ENCODE peak calls at places on chromosome 15, in five cellular contexts. M, C, V, I and F are unnamed samples.

GRCh38 chr15:38474155-38474757 is 20.3 kb downstream of the FAM98B start:
- DNase-seq in M (peak; percentile 63), C (no peak), V (peak; percentile 66), I (peak; percentile 67), F (no peak)

GRCh38 chr15:101614001-101614585 is 38.1 kb downstream of the TM2D3 start:
- DNase-seq in M (no peak), C (no peak), V (no peak), I (no peak), F (no peak)

GRCh38 chr15:57298204-57298603 is 78.1 kb upstream of the CGNL1 start:
- DNase-seq in M (no peak), C (no peak), V (no peak), I (no peak), F (no peak)

GRCh38 chr15:48929611-48930170 is 34.0 kb downstream of the SHC4 start:
- DNase-seq in M (no peak), C (no peak), V (no peak), I (no peak), F (no peak)

GRCh38 chr15:78040653-78041244 is 36.8 kb downstream of the TBC1D2B start:
- DNase-seq in M (no peak), C (no peak), V (no peak), I (no peak), F (no peak)

GRCh38 chr15:90222538-90222937 is 11.2 kb downstream of the CIB1 start:
- DNase-seq in M (no peak), C (peak; percentile 7), V (no peak), I (no peak), F (no peak)

GRCh38 chr15:65954289-65954741 is 85.0 kb downstream of the RAB11A start:
- DNase-seq in M (no peak), C (no peak), V (peak; percentile 12), I (peak; percentile 40), F (no peak)

GRCh38 chr15:69175536-69175935 is 15.1 kb downstream of the GLCE start:
- DNase-seq in M (no peak), C (no peak), V (no peak), I (no peak), F (no peak)

GRCh38 chr15:88454231-88454630 is 13.0 kb downstream of the MRPL46 start:
- DNase-seq in M (no peak), C (no peak), V (no peak), I (peak; percentile 39), F (no peak)

DNA sequence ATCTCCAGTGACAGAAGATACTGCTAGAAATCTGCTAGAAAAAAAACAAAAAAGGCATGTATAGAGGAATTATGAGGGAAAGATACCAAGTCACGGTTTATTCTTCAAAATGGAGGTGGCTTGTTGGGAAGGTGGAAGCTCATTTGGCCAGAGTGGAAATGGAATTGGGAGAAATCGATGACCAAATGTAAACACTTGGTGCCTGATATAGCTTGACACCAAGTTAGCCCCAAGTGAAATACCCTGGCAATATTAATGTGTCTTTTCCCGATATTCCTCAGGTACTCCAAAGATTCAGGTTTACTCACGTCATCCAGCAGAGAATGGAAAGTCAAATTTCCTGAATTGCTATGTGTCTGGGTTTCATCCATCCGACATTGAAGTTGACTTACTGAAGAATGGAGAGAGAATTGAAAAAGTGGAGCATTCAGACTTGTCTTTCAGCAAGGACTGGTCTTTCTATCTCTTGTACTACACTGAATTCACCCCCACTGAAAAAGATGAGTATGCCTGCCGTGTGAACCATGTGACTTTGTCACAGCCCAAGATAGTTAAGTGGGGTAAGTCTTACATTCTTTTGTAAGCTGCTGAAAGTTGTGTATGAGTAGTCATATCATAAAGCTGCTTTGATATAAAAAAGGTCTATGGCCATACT is 4.0 kb downstream of the B2M start:
- DNase-seq in M (no peak), C (no peak), V (no peak), I (no peak), F (no peak)
- H3K4me3 ChIP-seq in M (no peak overlapping the region), C (no peak overlapping the region), V (peak overlapping the region; percentile 1), I (no peak overlapping the region), F (no peak overlapping the region)

GRCh38 chr15:34119291-34119690 is 17.4 kb downstream of the PGBD4 start:
- DNase-seq in M (peak; percentile 7), C (no peak), V (no peak), I (peak; percentile 60), F (no peak)
- TF ChIP-seq CTCF in M (no peak), C (no peak), V (no peak), I (no peak), F (no peak)

GRCh38 chr15:51342249-51342999 is 969 bp downstream of the GLDN start:
- DNase-seq in M (no peak), C (no peak), V (no peak), I (no peak), F (no peak)
- H3K4me3 ChIP-seq in M (peak overlapping the region; percentile 38), C (no peak overlapping the region), V (no peak overlapping the region), I (peak overlapping the region; percentile 47), F (no peak overlapping the region)

GRCh38 chr15:80568298-80568697 is 126.8 kb upstream of the ABHD17C start:
- DNase-seq in M (no peak), C (no peak), V (no peak), I (peak; percentile 18), F (no peak)

GRCh38 chr15:80564056-80564455 is 131.1 kb upstream of the ABHD17C start:
- DNase-seq in M (no peak), C (no peak), V (no peak), I (no peak), F (no peak)

GRCh38 chr15:80565398-80565797 is 129.7 kb upstream of the ABHD17C start:
- DNase-seq in M (no peak), C (no peak), V (no peak), I (no peak), F (no peak)

GRCh38 chr15:80567721-80568157 is 127.4 kb upstream of the ABHD17C start:
- DNase-seq in M (peak; percentile 81), C (no peak), V (peak; percentile 69), I (peak; percentile 90), F (no peak)

GRCh38 chr15:80565988-80566387 is 129.1 kb upstream of the ABHD17C start:
- DNase-seq in M (no peak), C (no peak), V (no peak), I (no peak), F (no peak)
- TF ChIP-seq CTCF in M (no peak), C (no peak), V (no peak), I (no peak), F (no peak)

GRCh38 chr15:75662823-75663519 is 15.3 kb downstream of the SNX33 start:
- DNase-seq in M (no peak), C (no peak), V (no peak), I (peak; percentile 73), F (no peak)
- H3K4me3 ChIP-seq in M (no peak overlapping the region), C (no peak overlapping the region), V (no peak overlapping the region), I (no peak overlapping the region), F (no peak overlapping the region)

DNA sequence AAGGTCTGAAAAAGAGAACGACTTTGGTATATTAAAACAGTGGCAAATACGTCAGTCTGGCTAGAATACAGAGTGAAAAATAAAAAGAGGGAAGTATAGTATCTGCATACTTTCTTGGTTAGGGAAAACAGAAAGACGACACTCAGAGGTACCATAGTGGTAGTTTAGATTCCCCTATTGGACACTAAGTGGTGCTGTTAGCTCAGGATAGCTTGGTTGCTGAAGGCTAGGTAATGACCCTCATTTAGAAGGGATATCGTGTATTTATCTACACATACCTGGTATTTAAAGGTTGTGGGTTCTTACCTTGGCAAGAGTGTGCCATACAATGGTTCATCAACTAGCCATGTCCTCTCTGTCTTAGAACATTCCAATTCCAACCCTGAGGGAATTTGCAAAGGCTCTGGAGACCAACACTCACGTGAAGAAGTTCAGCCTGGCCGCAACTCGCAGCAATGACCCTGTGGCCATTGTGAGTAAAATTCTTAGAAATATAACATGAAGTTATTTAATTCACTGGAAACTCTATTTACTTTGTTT is 31.0 kb downstream of the TMOD2 start:
- DNase-seq in M (no peak), C (no peak), V (peak; percentile 55), I (no peak), F (no peak)
- TF ChIP-seq CTCF in M (peak; percentile 28), C (no peak), V (peak; percentile 36), I (no peak), F (peak; percentile 15)

GRCh38 chr15:74301583-74302374 is 65.7 kb downstream of the CCDC33 start:
- DNase-seq in M (no peak), C (no peak), V (no peak), I (no peak), F (no peak)
- H3K4me3 ChIP-seq in M (no peak overlapping the region), C (no peak overlapping the region), V (no peak overlapping the region), I (no peak overlapping the region), F (no peak overlapping the region)

GRCh38 chr15:97129684-97130083 is 799.2 kb downstream of the NR2F2 start:
- DNase-seq in M (no peak), C (no peak), V (no peak), I (no peak), F (no peak)

GRCh38 chr15:97124790-97125189 is 794.3 kb downstream of the NR2F2 start:
- DNase-seq in M (no peak), C (no peak), V (no peak), I (no peak), F (no peak)

GRCh38 chr15:97126556-97127233 is 796.2 kb downstream of the NR2F2 start:
- DNase-seq in M (no peak), C (no peak), V (no peak), I (no peak), F (no peak)
- TF ChIP-seq CTCF in M (no peak), C (no peak), V (no peak), I (no peak), F (no peak)

GRCh38 chr15:62447742-62448141 is 282.7 kb upstream of the C2CD4B start:
- DNase-seq in M (no peak), C (no peak), V (no peak), I (no peak), F (no peak)
- H3K4me3 ChIP-seq in M (no peak overlapping the region), C (no peak overlapping the region), V (no peak overlapping the region), I (no peak overlapping the region), F (no peak overlapping the region)

DNA sequence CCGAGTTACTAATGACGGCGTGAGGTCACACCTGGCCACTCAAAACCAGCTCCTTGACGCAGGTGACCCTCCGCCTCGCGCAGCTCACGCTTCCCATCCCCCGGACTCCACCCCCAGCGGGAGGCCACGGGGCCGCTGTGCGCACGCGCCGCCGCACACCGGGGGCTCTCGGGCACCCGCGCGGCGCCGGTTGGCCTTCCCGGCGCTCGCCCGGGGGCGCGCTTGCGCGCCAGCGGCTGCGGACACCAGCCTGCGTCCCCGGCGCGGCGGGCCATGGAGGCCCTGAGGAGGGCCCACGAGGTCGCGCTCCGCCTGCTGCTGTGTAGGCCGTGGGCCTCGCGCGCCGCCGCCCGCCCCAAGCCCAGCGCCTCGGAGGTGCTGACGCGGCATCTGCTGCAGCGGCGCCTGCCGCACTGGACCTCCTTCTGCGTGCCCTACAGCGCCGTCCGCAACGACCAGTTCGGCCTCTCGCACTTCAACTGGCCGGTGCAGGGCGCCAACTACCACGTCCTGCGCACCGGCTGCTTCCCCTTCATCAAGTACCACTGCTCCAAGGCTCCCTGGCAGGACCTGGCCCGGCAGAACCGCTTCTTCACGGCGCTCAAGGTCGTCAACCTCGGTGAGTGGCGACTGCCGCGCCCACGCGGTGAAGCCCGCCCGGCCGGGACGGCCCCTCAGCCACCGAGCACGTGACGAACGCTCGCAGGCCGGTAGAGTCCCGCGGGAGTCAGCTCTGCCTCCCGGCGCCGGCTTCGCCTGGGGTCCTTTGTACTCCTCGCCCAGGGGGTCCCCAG is at the start of gene C15orf61:
- DNase-seq in M (no peak), C (peak; percentile 94), V (peak; percentile 89), I (peak; percentile 94), F (peak; percentile 13)
- TF ChIP-seq CTCF in M (no peak), C (no peak), V (no peak), I (no peak), F (no peak)